ENCODE peak calls at places on chromosomes 13 and 19, in eight cellular contexts. One of them, this sample, is unnamed.

GRCh38 chr19:1616396-1616795 is 11.1 kb upstream of the UQCR11 start:
- DNase-seq in kidney epithelial cell: no peak
- DNase-seq in neural crest cell: no peak
- DNase-seq in cardiac muscle cell: peak
- DNase-seq in heart right ventricle: peak
- DNase-seq in left ventricle myocardium inferior: no peak
- DNase-seq in AG09319: no peak
- DNase-seq in WERI-Rb-1: no peak
- DNase-seq in this sample: no peak

GRCh38 chr13:42545842-42546241 is 28.1 kb upstream of the TNFSF11 start:
- DNase-seq in AG09319: no peak
- DNase-seq in left ventricle myocardium inferior: no peak
- DNase-seq in WERI-Rb-1: no peak
- DNase-seq in neural crest cell: no peak
- DNase-seq in kidney epithelial cell: no peak
- DNase-seq in heart right ventricle: no peak
- DNase-seq in cardiac muscle cell: no peak
- DNase-seq in this sample: no peak

GRCh38 chr13:92826197-92826596 is 400.4 kb upstream of the GPC6 start:
- DNase-seq in cardiac muscle cell: peak
- DNase-seq in heart right ventricle: no peak
- DNase-seq in kidney epithelial cell: no peak
- DNase-seq in WERI-Rb-1: no peak
- DNase-seq in left ventricle myocardium inferior: no peak
- DNase-seq in neural crest cell: no peak
- DNase-seq in AG09319: no peak
- DNase-seq in this sample: no peak

GRCh38 chr19:23460656-23461055 is 65.4 kb upstream of the ZNF91 start:
- DNase-seq in neural crest cell: no peak
- DNase-seq in left ventricle myocardium inferior: no peak
- DNase-seq in WERI-Rb-1: no peak
- DNase-seq in cardiac muscle cell: no peak
- DNase-seq in heart right ventricle: no peak
- DNase-seq in kidney epithelial cell: no peak
- DNase-seq in AG09319: no peak
- DNase-seq in this sample: no peak

GRCh38 chr13:97873398-97873797 is 80.1 kb upstream of the IPO5 start:
- DNase-seq in left ventricle myocardium inferior: no peak
- DNase-seq in heart right ventricle: no peak
- DNase-seq in neural crest cell: no peak
- DNase-seq in cardiac muscle cell: no peak
- DNase-seq in WERI-Rb-1: no peak
- DNase-seq in kidney epithelial cell: no peak
- DNase-seq in AG09319: no peak
- DNase-seq in this sample: no peak

GRCh38 chr19:41351339-41352245 is 2.1 kb downstream of the TGFB1 start:
- DNase-seq in cardiac muscle cell: peak
- DNase-seq in AG09319: no peak
- DNase-seq in neural crest cell: no peak
- DNase-seq in left ventricle myocardium inferior: peak
- DNase-seq in heart right ventricle: peak
- DNase-seq in WERI-Rb-1: peak
- DNase-seq in kidney epithelial cell: no peak
- DNase-seq in this sample: peak

GRCh38 chr13:43543331-43543730 is 243.4 kb downstream of the ENOX1 start:
- DNase-seq in WERI-Rb-1: no peak
- DNase-seq in cardiac muscle cell: no peak
- DNase-seq in neural crest cell: no peak
- DNase-seq in AG09319: no peak
- DNase-seq in left ventricle myocardium inferior: no peak
- DNase-seq in kidney epithelial cell: no peak
- DNase-seq in heart right ventricle: no peak
- DNase-seq in this sample: no peak

GRCh38 chr13:30870916-30871712 is 35.0 kb upstream of the MEDAG start:
- DNase-seq in neural crest cell: no peak
- DNase-seq in left ventricle myocardium inferior: no peak
- DNase-seq in heart right ventricle: no peak
- DNase-seq in kidney epithelial cell: no peak
- DNase-seq in cardiac muscle cell: no peak
- DNase-seq in AG09319: no peak
- DNase-seq in WERI-Rb-1: no peak
- DNase-seq in this sample: no peak

GRCh38 chr13:31200636-31200970 is 828 bp downstream of the B3GLCT start:
- DNase-seq in WERI-Rb-1: peak
- DNase-seq in heart right ventricle: peak
- DNase-seq in kidney epithelial cell: no peak
- DNase-seq in left ventricle myocardium inferior: peak
- DNase-seq in cardiac muscle cell: no peak
- DNase-seq in neural crest cell: peak
- DNase-seq in AG09319: no peak
- DNase-seq in this sample: peak

GRCh38 chr19:10110972-10111317 is 548 bp upstream of the P2RY11 start:
- DNase-seq in neural crest cell: no peak
- DNase-seq in AG09319: no peak
- DNase-seq in WERI-Rb-1: no peak
- DNase-seq in left ventricle myocardium inferior: no peak
- DNase-seq in kidney epithelial cell: no peak
- DNase-seq in heart right ventricle: no peak
- DNase-seq in cardiac muscle cell: no peak
- DNase-seq in this sample: no peak

GRCh38 chr19:10111405-10111811 is at the start of gene P2RY11:
- DNase-seq in kidney epithelial cell: no peak
- DNase-seq in cardiac muscle cell: no peak
- DNase-seq in AG09319: no peak
- DNase-seq in WERI-Rb-1: no peak
- DNase-seq in left ventricle myocardium inferior: no peak
- DNase-seq in neural crest cell: no peak
- DNase-seq in heart right ventricle: no peak
- DNase-seq in this sample: no peak

GRCh38 chr19:10109528-10109927 is 2.0 kb upstream of the P2RY11 start:
- DNase-seq in neural crest cell: no peak
- DNase-seq in WERI-Rb-1: no peak
- DNase-seq in AG09319: no peak
- DNase-seq in left ventricle myocardium inferior: no peak
- DNase-seq in kidney epithelial cell: no peak
- DNase-seq in cardiac muscle cell: no peak
- DNase-seq in heart right ventricle: no peak
- DNase-seq in this sample: no peak

GRCh38 chr19:10112037-10112751 is 701 bp downstream of the P2RY11 start:
- DNase-seq in kidney epithelial cell: no peak
- DNase-seq in WERI-Rb-1: no peak
- DNase-seq in heart right ventricle: no peak
- DNase-seq in left ventricle myocardium inferior: no peak
- DNase-seq in cardiac muscle cell: peak
- DNase-seq in neural crest cell: no peak
- DNase-seq in AG09319: no peak
- DNase-seq in this sample: peak

DNA sequence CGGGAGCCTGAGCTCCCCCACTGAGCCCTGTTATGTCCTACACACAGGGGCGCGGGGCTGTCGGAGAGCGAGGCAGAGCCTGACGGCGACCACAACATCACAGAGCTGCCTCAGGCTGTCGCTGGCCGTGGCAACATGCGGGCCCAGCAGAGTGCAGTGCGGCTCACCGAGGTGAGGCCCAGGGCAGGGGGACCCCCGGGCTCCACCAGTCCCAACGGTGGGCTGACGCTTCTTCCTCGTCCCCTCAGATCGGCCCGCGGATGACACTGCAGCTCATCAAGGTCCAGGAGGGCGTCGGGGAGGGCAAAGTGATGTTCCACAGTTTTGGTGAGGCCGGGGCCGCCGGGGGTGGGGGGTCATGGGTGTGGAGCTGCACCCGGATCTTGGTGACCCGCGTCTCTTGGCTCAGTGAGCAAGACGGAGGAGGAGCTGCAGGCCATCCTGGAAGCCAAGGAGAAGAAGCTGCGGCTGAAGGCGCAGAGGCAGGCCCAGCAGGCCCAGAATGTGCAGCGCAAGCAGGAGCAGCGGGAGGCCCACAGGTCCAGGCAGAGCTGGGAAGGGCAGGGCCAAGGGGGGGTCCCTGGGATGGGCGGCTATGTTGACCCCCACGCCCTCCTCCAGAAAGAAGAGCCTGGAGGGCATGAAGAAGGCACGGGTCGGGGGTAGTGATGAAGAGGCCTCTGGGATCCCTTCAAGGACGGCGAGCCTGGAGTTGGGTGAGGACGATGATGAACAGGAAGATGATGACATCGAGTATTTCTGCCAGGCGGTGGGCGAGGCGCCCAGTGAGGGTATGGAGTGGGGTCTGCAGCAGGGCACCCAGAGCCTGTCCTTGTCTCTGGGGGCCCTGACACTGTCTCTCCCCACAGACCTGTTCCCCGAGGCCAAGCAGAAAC is 1.2 kb upstream of the P2RY11 start:
- DNase-seq in cardiac muscle cell: no peak
- DNase-seq in heart right ventricle: no peak
- DNase-seq in left ventricle myocardium inferior: no peak
- DNase-seq in WERI-Rb-1: no peak
- DNase-seq in neural crest cell: no peak
- DNase-seq in kidney epithelial cell: no peak
- DNase-seq in AG09319: no peak
- DNase-seq in this sample: peak
- TF ChIP-seq CTCF in cardiac muscle cell: no peak
- TF ChIP-seq CTCF in heart right ventricle: no peak
- TF ChIP-seq CTCF in left ventricle myocardium inferior: no peak
- TF ChIP-seq CTCF in WERI-Rb-1: no peak
- TF ChIP-seq CTCF in neural crest cell: no peak
- TF ChIP-seq CTCF in kidney epithelial cell: no peak
- TF ChIP-seq CTCF in AG09319: no peak
- TF ChIP-seq CTCF in this sample: no peak

DNA sequence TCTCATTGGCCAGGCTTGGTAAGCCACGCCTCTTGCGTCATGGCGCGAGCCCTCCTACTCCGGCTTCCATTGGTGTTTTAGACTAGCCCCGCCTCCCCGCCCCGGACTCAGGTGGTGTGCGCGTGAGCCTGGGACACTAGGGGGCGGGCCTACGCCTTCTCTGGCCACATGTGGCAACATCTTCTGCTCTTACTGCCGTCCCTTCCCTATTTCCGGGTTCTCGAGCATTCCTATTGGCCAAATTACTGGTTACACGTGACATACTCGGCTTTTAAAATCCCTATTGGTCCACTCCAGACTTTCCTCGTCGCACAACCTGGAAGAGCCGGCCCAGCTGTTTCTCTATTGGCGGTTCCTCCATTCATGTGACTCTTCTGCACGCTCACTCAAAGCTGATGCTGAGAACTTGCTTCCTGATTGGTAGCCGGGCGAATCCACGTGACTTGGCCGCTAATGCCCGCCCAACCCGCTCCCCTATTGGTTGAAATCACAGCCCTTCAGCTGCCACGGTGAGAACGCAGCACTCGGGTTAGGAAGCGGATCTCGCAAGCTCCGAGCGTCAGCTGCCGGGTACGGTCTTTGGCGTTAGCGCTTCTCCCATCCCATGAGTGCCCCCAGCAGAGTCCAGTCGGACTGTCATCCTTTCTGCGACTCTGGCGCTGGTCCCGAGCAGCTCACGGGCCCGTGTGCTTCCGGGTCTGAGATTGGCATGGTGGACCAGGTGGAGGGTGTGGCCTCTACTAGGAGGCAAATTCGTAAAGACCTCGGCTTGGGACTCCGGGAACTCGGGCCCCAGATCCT is at the start of gene BLOC1S3:
- DNase-seq in left ventricle myocardium inferior: peak
- DNase-seq in neural crest cell: peak
- DNase-seq in WERI-Rb-1: peak
- DNase-seq in cardiac muscle cell: peak
- DNase-seq in AG09319: peak
- DNase-seq in kidney epithelial cell: peak
- DNase-seq in heart right ventricle: peak
- DNase-seq in this sample: peak
- TF ChIP-seq CTCF in left ventricle myocardium inferior: peak
- TF ChIP-seq CTCF in neural crest cell: peak
- TF ChIP-seq CTCF in WERI-Rb-1: peak
- TF ChIP-seq CTCF in cardiac muscle cell: peak
- TF ChIP-seq CTCF in AG09319: peak
- TF ChIP-seq CTCF in kidney epithelial cell: peak
- TF ChIP-seq CTCF in heart right ventricle: peak
- TF ChIP-seq CTCF in this sample: peak

GRCh38 chr19:56760842-56761241 is 79.7 kb downstream of the PEG3 start:
- DNase-seq in heart right ventricle: no peak
- DNase-seq in neural crest cell: no peak
- DNase-seq in AG09319: no peak
- DNase-seq in left ventricle myocardium inferior: no peak
- DNase-seq in WERI-Rb-1: no peak
- DNase-seq in cardiac muscle cell: no peak
- DNase-seq in kidney epithelial cell: no peak
- DNase-seq in this sample: no peak

GRCh38 chr19:56769650-56770049 is 70.9 kb downstream of the PEG3 start:
- DNase-seq in kidney epithelial cell: no peak
- DNase-seq in left ventricle myocardium inferior: no peak
- DNase-seq in cardiac muscle cell: no peak
- DNase-seq in heart right ventricle: no peak
- DNase-seq in AG09319: no peak
- DNase-seq in WERI-Rb-1: no peak
- DNase-seq in neural crest cell: no peak
- DNase-seq in this sample: no peak

GRCh38 chr19:56765107-56765506 is 75.4 kb downstream of the PEG3 start:
- DNase-seq in heart right ventricle: peak
- DNase-seq in neural crest cell: no peak
- DNase-seq in kidney epithelial cell: no peak
- DNase-seq in WERI-Rb-1: peak
- DNase-seq in left ventricle myocardium inferior: peak
- DNase-seq in cardiac muscle cell: peak
- DNase-seq in AG09319: no peak
- DNase-seq in this sample: peak

GRCh38 chr19:56759531-56759930 is 81.0 kb downstream of the PEG3 start:
- DNase-seq in AG09319: no peak
- DNase-seq in neural crest cell: no peak
- DNase-seq in heart right ventricle: no peak
- DNase-seq in left ventricle myocardium inferior: no peak
- DNase-seq in WERI-Rb-1: no peak
- DNase-seq in cardiac muscle cell: no peak
- DNase-seq in kidney epithelial cell: no peak
- DNase-seq in this sample: no peak

DNA sequence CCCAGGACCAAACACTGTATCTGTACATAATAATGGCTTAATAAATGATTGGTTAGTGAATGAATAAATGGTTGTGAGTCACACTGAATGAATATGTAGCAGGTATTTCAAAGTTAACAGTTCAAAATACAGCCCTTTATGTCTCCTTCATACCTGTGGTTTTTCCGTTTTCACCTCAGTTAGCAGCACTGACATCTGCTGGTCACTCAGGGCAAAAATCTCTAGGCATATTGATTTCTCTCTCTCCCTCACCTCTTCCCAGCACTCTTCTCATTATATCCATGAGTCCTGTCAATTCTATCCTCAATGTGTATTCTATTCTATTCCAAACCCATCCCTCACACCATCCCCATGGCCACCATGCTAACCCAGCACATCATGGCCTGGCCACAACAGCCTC is 76.2 kb downstream of the PEG3 start:
- DNase-seq in cardiac muscle cell: no peak
- DNase-seq in heart right ventricle: no peak
- DNase-seq in neural crest cell: no peak
- DNase-seq in AG09319: no peak
- DNase-seq in WERI-Rb-1: no peak
- DNase-seq in kidney epithelial cell: no peak
- DNase-seq in left ventricle myocardium inferior: no peak
- DNase-seq in this sample: no peak
- TF ChIP-seq CTCF in cardiac muscle cell: no peak
- TF ChIP-seq CTCF in heart right ventricle: no peak
- TF ChIP-seq CTCF in neural crest cell: no peak
- TF ChIP-seq CTCF in AG09319: no peak
- TF ChIP-seq CTCF in WERI-Rb-1: peak
- TF ChIP-seq CTCF in kidney epithelial cell: no peak
- TF ChIP-seq CTCF in left ventricle myocardium inferior: no peak
- TF ChIP-seq CTCF in this sample: no peak

GRCh38 chr19:30686252-30686762 is 314.1 kb downstream of the ZNF536 start:
- DNase-seq in AG09319: no peak
- DNase-seq in WERI-Rb-1: peak
- DNase-seq in heart right ventricle: no peak
- DNase-seq in left ventricle myocardium inferior: no peak
- DNase-seq in cardiac muscle cell: peak
- DNase-seq in kidney epithelial cell: no peak
- DNase-seq in neural crest cell: no peak
- DNase-seq in this sample: no peak
- TF ChIP-seq CTCF in AG09319: peak
- TF ChIP-seq CTCF in WERI-Rb-1: peak
- TF ChIP-seq CTCF in heart right ventricle: no peak
- TF ChIP-seq CTCF in left ventricle myocardium inferior: peak
- TF ChIP-seq CTCF in cardiac muscle cell: peak
- TF ChIP-seq CTCF in kidney epithelial cell: no peak
- TF ChIP-seq CTCF in neural crest cell: no peak
- TF ChIP-seq CTCF in this sample: no peak